ENCODE peak calls at places on chromosomes 16 and 17, in five cellular contexts. G, S, F, E and C are unnamed samples.

GRCh38 chr16:65224994-65225393 is 103.1 kb upstream of the CDH11 start:
- DNase-seq in S (no peak), G (no peak), F (no peak), E (no peak), C (no peak)

GRCh38 chr17:78409191-78409621 is 30.8 kb downstream of the PGS1 start:
- DNase-seq in S (no peak), F (peak), G (peak), E (no peak), C (no peak)

GRCh38 chr16:24978370-24978914 is 36.7 kb downstream of the ARHGAP17 start:
- DNase-seq in G (no peak), E (no peak), S (no peak), F (no peak), C (no peak)

GRCh38 chr17:1299729-1300579 is 20.5 kb downstream of the TRARG1 start:
- DNase-seq in G (no peak), F (no peak), E (no peak), S (no peak), C (no peak)

GRCh38 chr16:89855301-89855945 is 18.0 kb upstream of the TCF25 start:
- DNase-seq in S (no peak), E (no peak), F (no peak), G (no peak), C (no peak)

GRCh38 chr17:76816590-76817135 is 51.5 kb upstream of the MGAT5B start:
- DNase-seq in E (peak), S (peak), G (no peak), F (peak), C (no peak)

GRCh38 chr17:36911007-36911406 is 26.3 kb upstream of the LHX1 start:
- DNase-seq in G (no peak), F (no peak), S (no peak), E (no peak), C (no peak)

GRCh38 chr17:51527230-51527982 is 267.1 kb downstream of the UTP18 start:
- DNase-seq in E (no peak), S (no peak), G (no peak), F (no peak), C (no peak)

GRCh38 chr17:63702223-63702577 is 2.3 kb upstream of the LIMD2 start:
- DNase-seq in G (peak), S (no peak), F (no peak), E (no peak), C (no peak)
- H3K4me3 ChIP-seq in G (peak), S (no peak), F (no peak), E (no peak), C (no peak)

GRCh38 chr16:85003076-85003475 is 8.3 kb downstream of the ZDHHC7 start:
- DNase-seq in E (no peak), F (no peak), G (no peak), S (no peak), C (no peak)

GRCh38 chr16:85004587-85005205 is 6.6 kb downstream of the ZDHHC7 start:
- DNase-seq in F (peak), S (no peak), G (peak), E (peak), C (no peak)

GRCh38 chr16:85002099-85002541 is 9.2 kb downstream of the ZDHHC7 start:
- DNase-seq in G (no peak), F (no peak), E (no peak), S (no peak), C (no peak)

GRCh38 chr16:85003723-85004586 is 7.4 kb downstream of the ZDHHC7 start:
- DNase-seq in E (no peak), F (no peak), G (no peak), S (no peak), C (no peak)

GRCh38 chr16:85002643-85003042 is 8.7 kb downstream of the ZDHHC7 start:
- DNase-seq in G (peak), F (no peak), E (no peak), S (no peak), C (no peak)
- H3K4me3 ChIP-seq in G (no peak), F (no peak), E (no peak), S (no peak), C (no peak)

GRCh38 chr16:86286991-86287640 is 223.2 kb upstream of the FOXF1 start:
- DNase-seq in G (no peak), F (no peak), S (no peak), E (no peak), C (no peak)
- H3K4me3 ChIP-seq in G (peak), F (no peak), S (no peak), E (peak), C (no peak)

DNA sequence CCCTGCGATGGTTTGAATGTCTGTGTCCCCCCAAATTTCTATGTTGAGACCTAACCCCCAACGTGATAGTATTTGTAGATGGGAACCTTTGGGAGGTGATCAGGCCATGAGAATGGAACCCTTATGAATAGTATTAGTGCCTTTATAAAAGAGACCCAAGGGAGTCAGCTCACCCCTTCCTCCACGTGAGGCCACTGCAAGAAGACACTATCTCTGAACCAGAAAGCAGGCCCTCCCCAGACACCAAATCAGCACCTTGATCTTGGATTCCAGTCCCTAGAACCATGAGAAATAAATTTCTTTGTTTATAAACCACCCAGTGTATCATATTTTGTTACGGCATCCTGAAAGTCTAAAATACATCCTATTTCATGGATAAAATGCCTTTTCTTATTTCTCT is 64.4 kb upstream of the LRRC37A3 start:
- DNase-seq in S (no peak), E (no peak), F (no peak), G (no peak), C (no peak)
- H3K4me3 ChIP-seq in S (no peak), E (no peak), F (no peak), G (no peak), C (no peak)